ENCODE peak calls at places on chromosomes 4 and X, in four cellular contexts. D is A549, N is prostate gland, W is lower lobe of right lung. L is an unnamed sample.

GRCh38 chr4:19592391-19592790 is 659.3 kb upstream of the SLIT2 start:
- DNase-seq in D (no peak), N (no peak), W (no peak), L (no peak)

GRCh38 chr4:163558539-163559044 is 64.1 kb downstream of the TMA16 start:
- DNase-seq in N (no peak), W (peak), D (no peak), L (peak)

GRCh38 chr4:31727030-31727429 is 1006.9 kb downstream of the PCDH7 start:
- DNase-seq in W (no peak), N (no peak), D (no peak), L (no peak)

GRCh38 chr4:98006060-98006459 is 137.2 kb downstream of the STPG2 start:
- DNase-seq in W (no peak), N (no peak), D (no peak), L (no peak)

GRCh38 chrX:150934453-150934852 is 36.0 kb upstream of the CD99L2 start:
- DNase-seq in D (peak), N (peak), W (no peak), L (no peak)

GRCh38 chr4:80454040-80454439 is 118.5 kb downstream of the CFAP299 start:
- DNase-seq in W (no peak), N (no peak), D (no peak), L (no peak)

GRCh38 chr4:111213520-111213919 is 590.6 kb upstream of the PITX2 start:
- DNase-seq in D (no peak), N (peak), W (no peak), L (no peak)

GRCh38 chr4:184648220-184649025 is 824 bp downstream of the CASP3 start:
- DNase-seq in W (peak), D (peak), N (peak), L (peak)

GRCh38 chrX:14872355-14872754 is 514 bp downstream of the FANCB start:
- DNase-seq in N (no peak), W (no peak), D (no peak), L (no peak)

GRCh38 chr4:108991929-108992328 is 229.1 kb upstream of the ETNPPL start:
- DNase-seq in N (no peak), W (no peak), D (no peak), L (no peak)

GRCh38 chrX:34218063-34218462 is 85.9 kb upstream of the FAM47A start:
- DNase-seq in D (no peak), W (no peak), N (no peak), L (no peak)

GRCh38 chrX:151958101-151958500 is 16.4 kb downstream of the GABRE start:
- DNase-seq in D (no peak), W (no peak), N (no peak), L (no peak)

GRCh38 chr4:145216532-145216931 is 36.1 kb upstream of the OTUD4 start:
- DNase-seq in W (no peak), N (no peak), D (no peak), L (no peak)

GRCh38 chr4:88043001-88043400 is 35.6 kb downstream of the PKD2 start:
- DNase-seq in W (no peak), N (no peak), D (no peak), L (no peak)

GRCh38 chrX:79138658-79139241 is 5.7 kb upstream of the GPR174 start:
- DNase-seq in W (no peak), D (no peak), N (no peak), L (no peak)

GRCh38 chrX:106035064-106035463 is 3.5 kb downstream of the SERPINA7 start:
- DNase-seq in N (no peak), D (no peak), W (no peak), L (no peak)

GRCh38 chrX:70009970-70010369 is 39.8 kb downstream of the AWAT2 start:
- DNase-seq in W (no peak), N (no peak), D (no peak), L (no peak)

GRCh38 chr4:7625073-7625472 is 190.3 kb upstream of the PSAPL1 start:
- DNase-seq in W (no peak), D (no peak), N (no peak), L (no peak)

GRCh38 chr4:123777297-123777859 is 380.8 kb downstream of the SPRY1 start:
- DNase-seq in D (no peak), W (no peak), N (no peak), L (no peak)

GRCh38 chrX:69277961-69278795 is 112.9 kb upstream of the PJA1 start:
- DNase-seq in D (no peak), N (no peak), W (no peak), L (no peak)

GRCh38 chrX:107629533-107629909 is 1.2 kb downstream of the PRPS1 start:
- DNase-seq in N (peak), W (no peak), D (peak), L (no peak)

GRCh38 chr4:99321241-99322191 is at the start of gene ADH1B:
- DNase-seq in D (no peak), N (no peak), W (no peak), L (no peak)

GRCh38 chr4:107800058-107800457 is 24.7 kb upstream of the SGMS2 start:
- DNase-seq in N (no peak), D (no peak), W (no peak), L (no peak)

GRCh38 chrX:128622296-128622695 is 570.1 kb upstream of the ACTRT1 start:
- DNase-seq in W (no peak), D (no peak), N (no peak), L (peak)

GRCh38 chr4:110487873-110488272 is 11.9 kb downstream of the ENPEP start:
- DNase-seq in W (no peak), D (no peak), N (no peak), L (no peak)

GRCh38 chr4:70437212-70437611 is 34.8 kb upstream of the MUC7 start:
- DNase-seq in N (no peak), W (no peak), D (no peak), L (peak)

GRCh38 chr4:14233126-14233525 is 605.6 kb upstream of the BOD1L1 start:
- DNase-seq in N (no peak), W (no peak), D (no peak), L (no peak)
- H3K27ac ChIP-seq in N (no peak), W (no peak), D (no peak), L (no peak)

DNA sequence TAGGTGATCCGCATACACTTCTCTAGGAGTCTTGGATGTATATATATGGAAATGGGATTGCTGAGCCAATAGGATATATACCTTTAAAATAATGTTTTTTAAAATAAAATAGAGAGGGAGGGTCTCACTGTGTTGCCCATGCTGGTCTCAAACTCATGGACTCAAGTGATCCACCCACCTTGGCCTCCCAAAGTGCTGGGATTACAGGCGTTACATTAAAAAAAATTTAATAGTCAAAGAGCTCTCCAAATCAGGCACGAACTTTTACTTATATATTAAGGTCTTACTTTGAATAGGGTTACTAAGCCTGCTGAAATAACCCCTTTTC is 109.0 kb downstream of the GNL3L start:
- DNase-seq in D (no peak), N (no peak), W (no peak), L (no peak)
- H3K27ac ChIP-seq in D (peak), N (peak), W (peak), L (peak)

GRCh38 chr4:6279582-6280289 is 10.1 kb downstream of the WFS1 start:
- DNase-seq in D (no peak), N (no peak), W (no peak), L (no peak)

GRCh38 chr4:6280365-6280996 is 10.8 kb downstream of the WFS1 start:
- DNase-seq in D (no peak), W (no peak), N (no peak), L (no peak)

GRCh38 chr4:6281436-6282144 is 11.9 kb downstream of the WFS1 start:
- DNase-seq in N (no peak), D (no peak), W (no peak), L (no peak)

GRCh38 chr4:6283282-6283681 is 13.6 kb downstream of the WFS1 start:
- DNase-seq in N (no peak), D (no peak), W (no peak), L (no peak)

DNA sequence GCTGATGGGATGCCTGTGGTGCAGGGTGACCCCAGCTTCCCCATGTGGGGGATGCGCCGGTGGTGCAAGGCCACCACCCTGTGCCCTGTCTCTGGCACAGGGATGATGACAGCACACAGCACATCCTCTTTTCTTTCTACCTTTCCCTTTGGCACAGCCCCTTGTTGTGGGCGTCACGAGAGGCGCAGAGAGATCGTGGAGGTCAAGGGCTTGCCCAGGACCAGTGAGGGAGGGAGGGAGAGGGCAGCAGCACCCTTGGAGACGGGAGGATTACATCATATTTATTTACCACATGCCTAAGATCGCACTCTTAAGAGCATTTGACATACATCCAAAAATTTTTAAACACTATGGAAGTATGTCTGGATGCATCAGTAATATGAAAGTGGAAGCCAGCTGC is 12.6 kb downstream of the WFS1 start:
- DNase-seq in D (no peak), N (no peak), W (no peak), L (no peak)
- H3K27ac ChIP-seq in D (no peak), N (no peak), W (peak), L (peak)

GRCh38 chr4:112938461-112939058 is 110.9 kb upstream of the ANK2 start:
- DNase-seq in W (no peak), D (peak), N (no peak), L (no peak)

GRCh38 chr4:112939901-112940300 is 109.6 kb upstream of the ANK2 start:
- DNase-seq in W (no peak), N (no peak), D (no peak), L (no peak)

GRCh38 chr4:112942077-112942476 is 107.4 kb upstream of the ANK2 start:
- DNase-seq in D (no peak), W (no peak), N (no peak), L (no peak)

GRCh38 chr4:112944006-112944405 is 105.4 kb upstream of the ANK2 start:
- DNase-seq in N (no peak), D (no peak), W (no peak), L (no peak)

DNA sequence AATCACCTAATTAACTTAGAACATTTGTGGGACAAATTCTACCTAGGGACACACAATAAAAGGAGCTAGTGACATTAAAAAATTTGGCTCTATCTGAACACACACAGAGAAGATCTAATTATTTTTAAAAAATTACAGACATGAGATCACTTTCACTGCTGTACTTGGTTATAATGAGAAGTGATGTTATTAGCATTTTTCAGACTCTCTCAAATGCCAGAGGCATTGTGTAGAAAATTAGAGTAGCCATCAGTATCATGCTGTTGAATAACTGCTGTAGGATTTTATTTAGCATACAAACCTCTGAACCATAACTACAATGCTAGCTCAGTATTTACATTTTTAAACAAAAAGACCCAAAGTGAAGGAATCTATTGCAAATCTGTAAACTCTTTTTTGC is 109.1 kb upstream of the ANK2 start:
- DNase-seq in N (no peak), W (no peak), D (no peak), L (no peak)
- H3K27ac ChIP-seq in N (no peak), W (no peak), D (no peak), L (no peak)

L was measured in spleen.